ENCODE peak calls at places on chromosomes 2 and 18, in five cellular contexts. Q is uterus, F is neural progenitor cell, K is left lung, T is stomach. D is an unnamed sample.
A peak's percentile ranks its signal among the peaks of the same experiment; 100 is the strongest.

GRCh38 chr2:71951718-71952404 is 195.8 kb downstream of the CYP26B1 start:
- DNase-seq in Q (no peak), F (no peak), K (no peak), T (no peak), D (no peak)

GRCh38 chr2:98037206-98037605 is 41.5 kb upstream of the TMEM131 start:
- DNase-seq in Q (no peak), F (no peak), K (no peak), T (no peak), D (no peak)

GRCh38 chr18:59715966-59716369 is 18.7 kb upstream of the CCBE1 start:
- DNase-seq in Q (no peak), F (no peak), K (no peak), T (no peak), D (no peak)

GRCh38 chr2:107303964-107304363 is 418.0 kb upstream of the ST6GAL2 start:
- DNase-seq in Q (no peak), F (no peak), K (no peak), T (no peak), D (no peak)

GRCh38 chr2:204110250-204111183 is 174.0 kb downstream of the ICOS start:
- DNase-seq in Q (peak; percentile 18), F (no peak), K (no peak), T (peak; percentile 38), D (no peak)

GRCh38 chr2:45002661-45003210 is 6.5 kb downstream of the SIX2 start:
- DNase-seq in Q (no peak), F (no peak), K (no peak), T (no peak), D (no peak)

GRCh38 chr2:221096651-221097567 is 475.2 kb downstream of the EPHA4 start:
- DNase-seq in Q (no peak), F (no peak), K (no peak), T (no peak), D (no peak)

GRCh38 chr18:79849328-79850207 is 51.8 kb downstream of the KCNG2 start:
- DNase-seq in Q (no peak), F (no peak), K (no peak), T (no peak), D (no peak)

GRCh38 chr2:230225486-230225885 is at the start of gene SP140:
- DNase-seq in Q (no peak), F (no peak), K (peak; percentile 83), T (peak; percentile 48), D (no peak)

GRCh38 chr2:196113061-196113974 is 44.7 kb upstream of the DNAH7 start:
- DNase-seq in Q (no peak), F (peak; percentile 21), K (no peak), T (no peak), D (no peak)

GRCh38 chr2:222707689-222708273 is 36.3 kb downstream of the MOGAT1 start:
- DNase-seq in Q (no peak), F (no peak), K (no peak), T (no peak), D (no peak)

GRCh38 chr2:140154711-140155110 is 1374.5 kb upstream of the NXPH2 start:
- DNase-seq in Q (no peak), F (no peak), K (no peak), T (no peak), D (no peak)

GRCh38 chr2:56741601-56742102 is 557.9 kb downstream of the CCDC85A start:
- DNase-seq in Q (peak; percentile 46), F (no peak), K (peak; percentile 57), T (no peak), D (no peak)

GRCh38 chr2:170244555-170244954 is 66.6 kb downstream of the MYO3B start:
- DNase-seq in Q (no peak), F (no peak), K (no peak), T (no peak), D (no peak)

GRCh38 chr2:170243118-170243837 is 65.3 kb downstream of the MYO3B start:
- DNase-seq in Q (no peak), F (no peak), K (no peak), T (no peak), D (no peak)

GRCh38 chr2:170243898-170244297 is 66.0 kb downstream of the MYO3B start:
- DNase-seq in Q (no peak), F (no peak), K (no peak), T (no peak), D (no peak)

GRCh38 chr2:170247333-170247732 is 69.4 kb downstream of the MYO3B start:
- DNase-seq in Q (no peak), F (no peak), K (no peak), T (no peak), D (no peak)

GRCh38 chr2:170245312-170245711 is 67.4 kb downstream of the MYO3B start:
- DNase-seq in Q (no peak), F (no peak), K (no peak), T (no peak), D (no peak)
- H3K27ac ChIP-seq in Q (no peak overlapping the region), F (no peak overlapping the region), K (no peak overlapping the region), T (no peak overlapping the region), D (no peak overlapping the region)

GRCh38 chr18:23058746-23059440 is 76.4 kb upstream of the CABLES1 start:
- DNase-seq in Q (no peak), F (peak; percentile 25), K (no peak), T (no peak), D (no peak)
- H3K27ac ChIP-seq in Q (no peak overlapping the region), F (no peak overlapping the region), K (no peak overlapping the region), T (no peak overlapping the region), D (no peak overlapping the region)

GRCh38 chr18:69736731-69737130 is 210.9 kb downstream of the CD226 start:
- DNase-seq in Q (no peak), F (no peak), K (no peak), T (no peak), D (no peak)
- H3K27ac ChIP-seq in Q (no peak overlapping the region), F (no peak overlapping the region), K (no peak overlapping the region), T (no peak overlapping the region), D (no peak overlapping the region)

GRCh38 chr18:58311390-58311789 is 267.4 kb downstream of the NEDD4L start:
- DNase-seq in Q (no peak), F (no peak), K (no peak), T (no peak), D (no peak)
- H3K27ac ChIP-seq in Q (no peak overlapping the region), F (no peak overlapping the region), K (peak overlapping the region; percentile 42), T (peak overlapping the region; percentile 69), D (peak overlapping the region; percentile 46)

DNA sequence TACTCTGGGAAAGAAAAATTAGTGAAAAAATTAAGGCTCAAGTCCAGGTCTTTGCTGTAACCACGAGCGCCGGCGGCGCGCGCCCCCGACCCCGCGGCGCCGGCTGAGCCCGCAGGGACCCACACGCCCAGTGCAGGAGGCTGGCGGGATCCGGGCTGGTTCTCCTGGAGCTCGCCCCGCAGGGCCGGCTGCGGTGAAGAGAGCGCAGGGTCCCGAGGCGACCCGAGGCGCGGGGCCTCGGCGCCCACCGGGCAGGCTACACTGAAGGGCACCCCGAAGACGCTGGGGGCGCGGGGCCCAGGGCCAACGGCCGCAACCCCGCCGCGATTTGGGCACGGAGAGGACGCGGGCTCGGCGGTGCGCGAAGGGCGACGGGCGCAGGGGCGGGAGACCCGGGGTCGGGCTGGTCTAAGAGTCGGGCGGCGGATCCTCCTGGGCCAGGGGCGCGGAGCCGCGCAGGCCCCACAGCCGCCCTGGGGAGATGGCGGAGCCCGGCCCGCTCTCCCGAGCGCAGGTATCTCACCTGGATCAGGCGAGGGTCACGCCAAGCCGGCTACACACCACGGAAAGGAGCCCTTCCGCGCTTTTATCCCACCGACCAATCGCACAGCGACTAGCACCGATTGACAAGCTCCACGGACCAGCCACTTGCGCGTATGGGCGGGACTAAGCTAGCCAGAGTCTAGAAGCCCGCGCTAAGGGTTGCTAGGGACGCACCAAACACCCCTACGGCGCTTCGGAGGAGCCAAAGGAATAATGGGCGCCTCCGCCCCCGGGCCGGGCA is at the start of gene PASK:
- DNase-seq in Q (peak; percentile 93), F (peak; percentile 98), K (peak; percentile 96), T (peak; percentile 96), D (peak; percentile 97)
- H3K27ac ChIP-seq in Q (peak within 1 kb of the TSS; percentile 80), F (no peak within 1 kb of the TSS), K (peak within 1 kb of the TSS; percentile 75), T (peak within 1 kb of the TSS; percentile 89), D (peak within 1 kb of the TSS; percentile 80)

D was measured in suprapubic skin.